ENCODE peak calls at places on chromosomes 7 and 10, in ten cellular contexts. E is BJ, J is IMR-90, V is heart right ventricle, Q is lower lobe of right lung, P is upper lobe of left lung, W is epithelial cell of esophagus, F is left ventricle myocardium inferior, K is Caco-2, M is transverse colon. H is an unnamed sample.
A peak's percentile ranks its signal among the peaks of the same experiment; 100 is the strongest.

GRCh38 chr7:34184466-34184865 is 279.1 kb downstream of the BMPER start:
- DNase-seq in E (no peak), J (peak; percentile 53), V (no peak), Q (no peak), P (no peak), W (peak; percentile 57), F (no peak), K (no peak), M (no peak), H (no peak)

GRCh38 chr7:56083150-56083785 is 9.5 kb downstream of the PHKG1 start:
- DNase-seq in E (no peak), J (no peak), V (peak; percentile 72), Q (no peak), P (no peak), W (no peak), F (peak; percentile 72), K (no peak), M (no peak), H (no peak)

GRCh38 chr7:144517762-144518161 is 114.3 kb upstream of the NOBOX start:
- DNase-seq in E (no peak), J (no peak), V (no peak), Q (no peak), P (no peak), W (no peak), F (no peak), K (no peak), M (no peak), H (no peak)

GRCh38 chr10:71780161-71780560 is 6.8 kb upstream of the VSIR start:
- DNase-seq in E (no peak), J (no peak), V (no peak), Q (no peak), P (no peak), W (no peak), F (no peak), K (no peak), M (no peak), H (no peak)

GRCh38 chr10:120799849-120800248 is 51.3 kb upstream of the WDR11 start:
- DNase-seq in E (no peak), J (no peak), V (no peak), Q (no peak), P (no peak), W (no peak), F (no peak), K (no peak), M (no peak), H (no peak)

GRCh38 chr10:10993785-10994184 is 23.9 kb upstream of the CELF2 start:
- DNase-seq in E (no peak), J (no peak), V (no peak), Q (no peak), P (no peak), W (no peak), F (no peak), K (no peak), M (no peak), H (no peak)

GRCh38 chr7:47253650-47254080 is 328.2 kb downstream of the TNS3 start:
- DNase-seq in E (no peak), J (peak; percentile 78), V (peak; percentile 38), Q (no peak), P (peak; percentile 41), W (peak; percentile 20), F (peak; percentile 44), K (no peak), M (peak; percentile 28), H (no peak)

GRCh38 chr7:10708447-10708846 is 265.2 kb upstream of the PHF14 start:
- DNase-seq in E (no peak), J (no peak), V (no peak), Q (no peak), P (no peak), W (peak; percentile 49), F (no peak), K (peak; percentile 31), M (no peak), H (no peak)

GRCh38 chr7:152481082-152481481 is 45.3 kb upstream of the KMT2C start:
- DNase-seq in E (no peak), J (no peak), V (no peak), Q (no peak), P (no peak), W (no peak), F (no peak), K (no peak), M (no peak), H (no peak)

GRCh38 chr10:93995598-93996271 is 2.0 kb downstream of the PLCE1 start:
- DNase-seq in E (no peak), J (peak; percentile 68), V (no peak), Q (no peak), P (no peak), W (peak; percentile 30), F (no peak), K (no peak), M (no peak), H (no peak)

GRCh38 chr7:63008366-63008765 is 990.3 kb upstream of the ZNF722 start:
- DNase-seq in E (no peak), J (no peak), V (no peak), Q (no peak), P (no peak), W (no peak), F (no peak), K (no peak), M (no peak), H (no peak)

GRCh38 chr10:80265740-80266512 is 23.5 kb downstream of the MAT1A start:
- DNase-seq in E (no peak), J (no peak), V (no peak), Q (no peak), P (no peak), W (no peak), F (no peak), K (no peak), M (no peak), H (no peak)

GRCh38 chr10:110923856-110924493 is 4.6 kb downstream of the SHOC2 start:
- DNase-seq in E (no peak), J (no peak), V (no peak), Q (no peak), P (no peak), W (no peak), F (no peak), K (no peak), M (no peak), H (no peak)

GRCh38 chr7:140696679-140697446 is at the start of gene NDUFB2:
- DNase-seq in E (peak; percentile 35), J (peak; percentile 76), V (peak; percentile 50), Q (peak; percentile 79), P (peak; percentile 86), W (peak; percentile 81), F (peak; percentile 52), K (peak; percentile 93), M (peak; percentile 81), H (peak; percentile 24)

GRCh38 chr7:7662527-7662926 is 22.0 kb downstream of the UMAD1 start:
- DNase-seq in E (no peak), J (peak; percentile 34), V (no peak), Q (no peak), P (no peak), W (peak; percentile 21), F (no peak), K (no peak), M (no peak), H (no peak)
- TF ChIP-seq CTCF in E (peak; percentile 39), J (peak; percentile 55), V (peak; percentile 23), Q (no peak), P (no peak), W (peak; percentile 43), F (peak; percentile 49), K (no peak), M (no peak), H (peak; percentile 30)

DNA sequence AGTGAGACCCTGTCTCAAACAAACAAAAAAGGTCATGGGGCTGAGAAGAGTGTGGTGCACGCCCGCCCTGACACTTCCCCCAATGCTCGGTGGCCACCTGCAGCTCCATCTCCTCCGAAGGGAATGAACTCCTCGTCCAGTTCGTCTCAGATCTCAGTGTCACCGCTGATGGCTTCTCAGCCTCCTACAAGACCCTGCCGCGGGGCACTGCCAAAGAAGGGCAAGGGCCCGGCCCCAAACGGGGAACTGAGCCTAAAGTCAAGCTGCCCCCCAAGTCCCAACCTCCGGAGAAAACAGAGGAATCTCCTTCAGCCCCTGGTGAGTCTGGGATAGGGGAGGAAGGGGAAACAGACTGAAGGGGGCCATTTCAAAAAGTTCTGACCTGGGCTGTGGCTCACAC is 4.2 kb downstream of the PCOLCE start:
- DNase-seq in E (no peak), J (no peak), V (no peak), Q (no peak), P (no peak), W (no peak), F (no peak), K (no peak), M (no peak), H (no peak)
- H3K4me3 ChIP-seq in E (no peak overlapping the region), J (no peak overlapping the region), V (no peak overlapping the region), Q (no peak overlapping the region), P (no peak overlapping the region), W (no peak overlapping the region), F (peak overlapping the region; percentile 90), K (peak overlapping the region; percentile 67), M (no peak overlapping the region), H (no peak overlapping the region)

DNA sequence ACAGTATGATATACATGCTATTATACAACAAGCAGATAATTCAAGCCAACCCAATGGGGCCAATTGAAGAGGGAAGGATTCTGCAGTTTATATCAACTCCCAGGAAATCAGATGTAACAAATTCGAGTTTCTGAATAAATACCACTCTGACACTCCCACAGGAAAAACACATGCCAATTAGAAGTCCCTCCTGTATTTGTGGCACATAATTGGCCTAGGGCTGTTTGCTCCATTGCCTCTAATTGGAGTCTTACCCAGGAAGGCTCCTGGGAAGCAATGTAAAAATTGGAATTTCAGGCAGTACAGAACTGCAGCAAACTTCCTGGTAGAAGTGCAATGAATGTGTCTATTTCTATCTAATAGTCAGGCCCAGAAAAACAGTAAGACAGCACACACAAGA is 4.7 kb downstream of the PPA1 start:
- DNase-seq in E (no peak), J (no peak), V (no peak), Q (no peak), P (no peak), W (no peak), F (no peak), K (no peak), M (no peak), H (no peak)
- TF ChIP-seq CTCF in E (no peak), J (no peak), V (no peak), Q (no peak), P (no peak), W (no peak), F (no peak), K (no peak), M (no peak), H (no peak)

GRCh38 chr7:27191081-27191715 is 6.2 kb upstream of the HOXA11 start:
- DNase-seq in E (no peak), J (no peak), V (no peak), Q (no peak), P (no peak), W (no peak), F (no peak), K (no peak), M (peak; percentile 19), H (no peak)

GRCh38 chr7:27193335-27194001 is 6.4 kb downstream of the HOXA13 start:
- DNase-seq in E (no peak), J (no peak), V (no peak), Q (no peak), P (no peak), W (no peak), F (no peak), K (no peak), M (no peak), H (no peak)

GRCh38 chr7:27191716-27192545 is 6.9 kb upstream of the HOXA11 start:
- DNase-seq in E (no peak), J (no peak), V (no peak), Q (no peak), P (no peak), W (no peak), F (no peak), K (no peak), M (peak; percentile 48), H (no peak)

GRCh38 chr7:27194002-27194352 is 5.9 kb downstream of the HOXA13 start:
- DNase-seq in E (no peak), J (no peak), V (no peak), Q (no peak), P (no peak), W (no peak), F (no peak), K (no peak), M (no peak), H (no peak)

GRCh38 chr7:27192546-27193334 is 7.2 kb downstream of the HOXA13 start:
- DNase-seq in E (no peak), J (no peak), V (no peak), Q (no peak), P (no peak), W (no peak), F (no peak), K (no peak), M (peak; percentile 63), H (no peak)
- H3K4me3 ChIP-seq in E (peak overlapping the region; percentile 55), J (peak overlapping the region; percentile 4), V (peak overlapping the region; percentile 28), Q (peak overlapping the region; percentile 46), P (peak overlapping the region; percentile 18), W (no peak overlapping the region), F (peak overlapping the region; percentile 54), K (no peak overlapping the region), M (peak overlapping the region; percentile 73), H (no peak overlapping the region)